ENCODE peak calls at places on chromosomes 3 and 15, in seven cellular contexts. One of them, this sample, is unnamed. For H3K79me1, the result is how much of the 10 kb centered on the place peaks cover.

GRCh38 chr3:122689587-122689986 is 8.9 kb downstream of the PARP14 start:
- DNase-seq in H1: no peak
- DNase-seq in mesendoderm: no peak
- DNase-seq in trophoblast cell: no peak
- DNase-seq in mesenchymal stem cell: peak
- DNase-seq in H9: no peak
- DNase-seq in IMR-90: peak
- DNase-seq in this sample: no peak

GRCh38 chr3:125582707-125583106 is 12.6 kb downstream of the OSBPL11 start:
- DNase-seq in IMR-90: peak
- DNase-seq in mesendoderm: no peak
- DNase-seq in mesenchymal stem cell: no peak
- DNase-seq in H1: no peak
- DNase-seq in H9: no peak
- DNase-seq in trophoblast cell: no peak
- DNase-seq in this sample: no peak

GRCh38 chr3:33716227-33716626 is 1.8 kb downstream of the CLASP2 start:
- DNase-seq in trophoblast cell: no peak
- DNase-seq in IMR-90: no peak
- DNase-seq in mesenchymal stem cell: peak
- DNase-seq in mesendoderm: no peak
- DNase-seq in H1: no peak
- DNase-seq in H9: no peak
- DNase-seq in this sample: no peak

GRCh38 chr3:171125010-171125409 is 98.5 kb upstream of the SLC2A2 start:
- DNase-seq in mesenchymal stem cell: peak
- DNase-seq in H9: no peak
- DNase-seq in trophoblast cell: peak
- DNase-seq in H1: no peak
- DNase-seq in IMR-90: peak
- DNase-seq in mesendoderm: no peak
- DNase-seq in this sample: no peak

GRCh38 chr3:30437172-30437571 is 169.2 kb upstream of the TGFBR2 start:
- DNase-seq in H9: no peak
- DNase-seq in mesendoderm: peak
- DNase-seq in IMR-90: peak
- DNase-seq in mesenchymal stem cell: no peak
- DNase-seq in trophoblast cell: no peak
- DNase-seq in H1: no peak
- DNase-seq in this sample: no peak

GRCh38 chr3:142445816-142446254 is 2.0 kb downstream of the XRN1 start:
- DNase-seq in mesendoderm: no peak
- DNase-seq in trophoblast cell: no peak
- DNase-seq in mesenchymal stem cell: peak
- DNase-seq in H1: no peak
- DNase-seq in IMR-90: peak
- DNase-seq in H9: no peak
- DNase-seq in this sample: no peak

GRCh38 chr15:68818088-68818670 is 2.5 kb downstream of the ANP32A start:
- DNase-seq in H1: no peak
- DNase-seq in mesenchymal stem cell: peak
- DNase-seq in H9: peak
- DNase-seq in mesendoderm: peak
- DNase-seq in trophoblast cell: peak
- DNase-seq in IMR-90: peak
- DNase-seq in this sample: peak

GRCh38 chr3:136690611-136691010 is 61.6 kb downstream of the STAG1 start:
- DNase-seq in trophoblast cell: no peak
- DNase-seq in IMR-90: no peak
- DNase-seq in H9: no peak
- DNase-seq in H1: no peak
- DNase-seq in mesendoderm: no peak
- DNase-seq in mesenchymal stem cell: no peak
- DNase-seq in this sample: no peak

GRCh38 chr3:105490045-105490444 is 123.3 kb downstream of the ALCAM start:
- DNase-seq in trophoblast cell: peak
- DNase-seq in IMR-90: no peak
- DNase-seq in mesendoderm: no peak
- DNase-seq in H1: no peak
- DNase-seq in H9: no peak
- DNase-seq in mesenchymal stem cell: peak
- DNase-seq in this sample: no peak

GRCh38 chr3:65030847-65031463 is 343.2 kb upstream of the ADAMTS9 start:
- DNase-seq in mesendoderm: peak
- DNase-seq in H9: no peak
- DNase-seq in IMR-90: peak
- DNase-seq in H1: no peak
- DNase-seq in trophoblast cell: peak
- DNase-seq in mesenchymal stem cell: peak
- DNase-seq in this sample: no peak

GRCh38 chr3:89227218-89227617 is 119.8 kb downstream of the EPHA3 start:
- DNase-seq in mesenchymal stem cell: peak
- DNase-seq in mesendoderm: no peak
- DNase-seq in IMR-90: peak
- DNase-seq in trophoblast cell: no peak
- DNase-seq in H9: no peak
- DNase-seq in H1: no peak
- DNase-seq in this sample: no peak

GRCh38 chr3:8571256-8571655 is 69.6 kb downstream of the LMCD1 start:
- DNase-seq in H1: no peak
- DNase-seq in trophoblast cell: no peak
- DNase-seq in mesendoderm: no peak
- DNase-seq in H9: no peak
- DNase-seq in IMR-90: no peak
- DNase-seq in mesenchymal stem cell: no peak
- DNase-seq in this sample: no peak
- H3K4me2 ChIP-seq in H1: no peak
- H3K4me2 ChIP-seq in trophoblast cell: no peak
- H3K4me2 ChIP-seq in mesendoderm: no peak
- H3K4me2 ChIP-seq in H9: no peak
- H3K4me2 ChIP-seq in IMR-90: no peak
- H3K4me2 ChIP-seq in mesenchymal stem cell: no peak
- H3K4me2 ChIP-seq in this sample: no peak

GRCh38 chr15:40968290-40969085 is 15.2 kb downstream of the CHAC1 start:
- DNase-seq in mesendoderm: peak
- DNase-seq in trophoblast cell: no peak
- DNase-seq in IMR-90: no peak
- DNase-seq in mesenchymal stem cell: no peak
- DNase-seq in H9: peak
- DNase-seq in H1: no peak
- DNase-seq in this sample: peak

GRCh38 chr15:40974921-40975320 is 21.6 kb downstream of the CHAC1 start:
- DNase-seq in mesendoderm: no peak
- DNase-seq in IMR-90: no peak
- DNase-seq in trophoblast cell: no peak
- DNase-seq in H9: no peak
- DNase-seq in mesenchymal stem cell: no peak
- DNase-seq in H1: no peak
- DNase-seq in this sample: no peak

GRCh38 chr15:40964634-40965033 is 11.4 kb downstream of the CHAC1 start:
- DNase-seq in IMR-90: no peak
- DNase-seq in mesenchymal stem cell: no peak
- DNase-seq in H1: no peak
- DNase-seq in mesendoderm: no peak
- DNase-seq in trophoblast cell: no peak
- DNase-seq in H9: no peak
- DNase-seq in this sample: no peak

GRCh38 chr15:40964006-40964405 is 10.7 kb downstream of the CHAC1 start:
- DNase-seq in mesendoderm: no peak
- DNase-seq in mesenchymal stem cell: no peak
- DNase-seq in IMR-90: no peak
- DNase-seq in H1: no peak
- DNase-seq in H9: no peak
- DNase-seq in trophoblast cell: no peak
- DNase-seq in this sample: no peak

GRCh38 chr15:40969363-40969762 is 16.1 kb downstream of the CHAC1 start:
- DNase-seq in IMR-90: no peak
- DNase-seq in H1: no peak
- DNase-seq in H9: no peak
- DNase-seq in mesendoderm: no peak
- DNase-seq in mesenchymal stem cell: no peak
- DNase-seq in trophoblast cell: no peak
- DNase-seq in this sample: no peak
- H3K4ac ChIP-seq in IMR-90: no peak
- H3K4ac ChIP-seq in H1: no peak
- H3K4ac ChIP-seq in H9: peak
- H3K4ac ChIP-seq in mesendoderm: no peak
- H3K4ac ChIP-seq in mesenchymal stem cell: no peak
- H3K4ac ChIP-seq in trophoblast cell: no peak
- H3K4ac ChIP-seq in this sample: no peak

GRCh38 chr3:185319801-185320200 is 43.1 kb upstream of the MAP3K13 start:
- DNase-seq in mesendoderm: no peak
- DNase-seq in mesenchymal stem cell: no peak
- DNase-seq in H9: no peak
- DNase-seq in H1: no peak
- DNase-seq in trophoblast cell: no peak
- DNase-seq in IMR-90: no peak
- DNase-seq in this sample: no peak

GRCh38 chr3:185316740-185317407 is 46.1 kb upstream of the MAP3K13 start:
- DNase-seq in H9: no peak
- DNase-seq in trophoblast cell: no peak
- DNase-seq in H1: no peak
- DNase-seq in IMR-90: peak
- DNase-seq in mesendoderm: no peak
- DNase-seq in mesenchymal stem cell: no peak
- DNase-seq in this sample: no peak

GRCh38 chr3:185320949-185321348 is 42.0 kb upstream of the MAP3K13 start:
- DNase-seq in mesenchymal stem cell: no peak
- DNase-seq in trophoblast cell: no peak
- DNase-seq in H1: no peak
- DNase-seq in mesendoderm: no peak
- DNase-seq in IMR-90: no peak
- DNase-seq in H9: no peak
- DNase-seq in this sample: no peak

GRCh38 chr3:185317674-185318073 is 45.3 kb upstream of the MAP3K13 start:
- DNase-seq in H9: no peak
- DNase-seq in mesenchymal stem cell: no peak
- DNase-seq in H1: no peak
- DNase-seq in mesendoderm: no peak
- DNase-seq in IMR-90: no peak
- DNase-seq in trophoblast cell: no peak
- DNase-seq in this sample: no peak

GRCh38 chr3:185318136-185318535 is 44.8 kb upstream of the MAP3K13 start:
- DNase-seq in trophoblast cell: no peak
- DNase-seq in H9: no peak
- DNase-seq in H1: no peak
- DNase-seq in mesendoderm: peak
- DNase-seq in mesenchymal stem cell: no peak
- DNase-seq in IMR-90: peak
- DNase-seq in this sample: no peak
- H3K79me1 ChIP-seq in trophoblast cell: under half
- H3K79me1 ChIP-seq in H9: under half
- H3K79me1 ChIP-seq in H1: under half
- H3K79me1 ChIP-seq in mesendoderm: under half
- H3K79me1 ChIP-seq in mesenchymal stem cell: under half
- H3K79me1 ChIP-seq in IMR-90: under half
- H3K79me1 ChIP-seq in this sample: under half

DNA sequence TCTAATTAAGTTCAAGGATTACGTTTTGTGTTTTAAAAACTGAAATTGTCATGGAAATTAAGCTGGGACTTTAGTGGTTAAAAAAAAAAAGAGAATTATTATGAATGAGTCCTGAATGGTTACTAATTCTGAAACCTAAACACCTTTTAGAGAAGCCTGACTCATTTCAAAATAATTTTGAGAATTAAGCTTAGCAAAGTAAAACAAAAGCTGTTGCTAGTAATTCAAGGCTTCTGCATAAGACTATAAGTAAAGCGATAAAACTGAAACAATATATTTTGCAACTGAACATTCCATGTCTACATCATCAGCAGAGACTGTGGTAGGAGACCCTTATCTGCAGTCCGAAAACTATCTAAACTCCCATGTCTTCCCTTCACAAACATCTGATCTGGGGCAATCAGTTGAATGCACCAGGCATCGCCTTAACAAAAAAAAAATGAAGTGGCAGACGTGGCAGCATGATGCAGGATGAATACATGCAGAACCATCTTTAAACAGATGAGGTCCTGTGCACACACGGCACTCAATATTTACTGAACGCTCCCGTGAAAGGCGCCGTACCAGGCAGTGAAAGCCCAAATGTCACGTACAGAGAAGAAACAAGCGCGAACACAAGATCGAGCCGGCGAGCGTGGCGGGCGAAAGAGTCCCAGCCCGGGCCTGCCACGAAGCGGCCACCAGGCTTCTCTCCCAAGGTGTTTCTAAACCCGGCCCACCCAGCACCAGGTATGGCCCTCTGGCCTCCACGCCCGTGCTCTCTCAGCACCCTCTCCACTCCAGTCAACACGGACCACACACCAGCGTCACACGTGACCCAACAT is 63.1 kb downstream of the CHSY1 start:
- DNase-seq in IMR-90: peak
- DNase-seq in H1: no peak
- DNase-seq in trophoblast cell: peak
- DNase-seq in mesendoderm: no peak
- DNase-seq in H9: no peak
- DNase-seq in mesenchymal stem cell: peak
- DNase-seq in this sample: no peak
- H3K4me2 ChIP-seq in IMR-90: peak
- H3K4me2 ChIP-seq in H1: no peak
- H3K4me2 ChIP-seq in trophoblast cell: no peak
- H3K4me2 ChIP-seq in mesendoderm: no peak
- H3K4me2 ChIP-seq in H9: no peak
- H3K4me2 ChIP-seq in mesenchymal stem cell: peak
- H3K4me2 ChIP-seq in this sample: no peak

GRCh38 chr3:71545330-71545729 is 38.2 kb downstream of the FOXP1 start:
- DNase-seq in H9: no peak
- DNase-seq in IMR-90: peak
- DNase-seq in trophoblast cell: no peak
- DNase-seq in mesendoderm: no peak
- DNase-seq in H1: no peak
- DNase-seq in mesenchymal stem cell: no peak
- DNase-seq in this sample: no peak
- H3K4ac ChIP-seq in H9: no peak
- H3K4ac ChIP-seq in IMR-90: no peak
- H3K4ac ChIP-seq in trophoblast cell: no peak
- H3K4ac ChIP-seq in mesendoderm: no peak
- H3K4ac ChIP-seq in H1: no peak
- H3K4ac ChIP-seq in mesenchymal stem cell: no peak
- H3K4ac ChIP-seq in this sample: no peak

This sample was measured in neuronal stem cell.